ENCODE peak calls at places on chromosomes 7 and 10, in six cellular contexts. O is AG04450, G is B cell, D is A549, K is NAMALWA, Q is non-pigmented ciliary epithelial cell. H is an unnamed sample.

GRCh38 chr7:27168265-27168947 is 3.1 kb upstream of the HOXA9 start:
- DNase-seq in G (no peak), Q (no peak), O (no peak), D (no peak), K (no peak), H (no peak)

GRCh38 chr7:120030871-120031270 is 242.1 kb upstream of the KCND2 start:
- DNase-seq in Q (no peak), O (no peak), D (no peak), K (no peak), G (no peak), H (no peak)

GRCh38 chr10:76393875-76394706 is 962.7 kb downstream of the LRMDA start:
- DNase-seq in D (no peak), Q (no peak), K (no peak), G (no peak), O (no peak), H (no peak)

GRCh38 chr7:67377939-67378862 is 381.6 kb downstream of the TYW1 start:
- DNase-seq in O (peak; percentile 29), Q (peak; percentile 45), K (peak; percentile 88), D (peak; percentile 57), G (peak; percentile 67), H (no peak)

GRCh38 chr10:31317652-31318381 is 1.2 kb upstream of the ZEB1 start:
- DNase-seq in Q (no peak), K (no peak), D (no peak), G (no peak), O (no peak), H (no peak)

GRCh38 chr7:2700141-2700850 is 12.3 kb downstream of the AMZ1 start:
- DNase-seq in D (no peak), K (no peak), Q (no peak), G (no peak), O (no peak), H (no peak)

GRCh38 chr10:85946713-85947326 is 419.8 kb downstream of the GRID1 start:
- DNase-seq in D (no peak), K (peak; percentile 48), Q (no peak), O (no peak), G (no peak), H (no peak)

GRCh38 chr10:92750788-92751533 is 61.2 kb downstream of the HHEX start:
- DNase-seq in D (no peak), K (no peak), O (no peak), Q (no peak), G (no peak), H (no peak)

GRCh38 chr7:93047514-93048099 is 70.2 kb downstream of the SAMD9 start:
- DNase-seq in G (no peak), K (no peak), Q (no peak), O (no peak), D (no peak), H (no peak)

GRCh38 chr7:117560030-117560429 is 80.2 kb downstream of the CFTR start:
- DNase-seq in D (no peak), K (no peak), Q (no peak), O (no peak), G (no peak), H (no peak)

GRCh38 chr10:24680647-24681475 is 42.8 kb downstream of the ARHGAP21 start:
- DNase-seq in G (no peak), O (no peak), D (no peak), Q (peak; percentile 15), K (no peak), H (no peak)

H was measured in epithelial cell of prostate.